ENCODE peak calls at places on chromosome 16, in seven cellular contexts. P is upper lobe of right lung, U is A549, T is brain microvascular endothelial cell, X is OCI-LY7, L is coronary artery, B is thoracic aorta. F is an unnamed sample.

GRCh38 chr16:26816266-26816665 is 250.5 kb upstream of the C16orf82 start:
- DNase-seq in P (no peak), U (no peak), T (no peak), X (no peak), L (peak; percentile 22), B (no peak), F (no peak)

GRCh38 chr16:11052080-11052808 is 107.9 kb downstream of the CLEC16A start:
- DNase-seq in P (peak; percentile 71), U (no peak), T (no peak), X (no peak), L (no peak), B (no peak), F (no peak)

GRCh38 chr16:64375386-64375980 is 746.4 kb downstream of the CDH11 start:
- DNase-seq in P (no peak), U (no peak), T (peak; percentile 24), X (no peak), L (no peak), B (no peak), F (no peak)

GRCh38 chr16:66070140-66070887 is 296.2 kb upstream of the CDH5 start:
- DNase-seq in P (peak; percentile 68), U (no peak), T (no peak), X (no peak), L (no peak), B (no peak), F (no peak)

GRCh38 chr16:85395207-85395912 is 217.8 kb upstream of the GSE1 start:
- DNase-seq in P (peak; percentile 78), U (peak; percentile 86), T (peak; percentile 95), X (no peak), L (peak; percentile 93), B (peak; percentile 85), F (peak; percentile 85)

GRCh38 chr16:15644306-15644961 is 1.5 kb upstream of the MARF1 start:
- DNase-seq in P (no peak), U (no peak), T (no peak), X (peak; percentile 18), L (no peak), B (no peak), F (no peak)

GRCh38 chr16:15993946-15994665 is 44.7 kb downstream of the ABCC1 start:
- DNase-seq in P (no peak), U (no peak), T (peak; percentile 65), X (no peak), L (no peak), B (peak; percentile 33), F (no peak)

GRCh38 chr16:54236761-54237160 is 49.8 kb downstream of the IRX3 start:
- DNase-seq in P (no peak), U (no peak), T (peak; percentile 38), X (no peak), L (no peak), B (no peak), F (no peak)

GRCh38 chr16:31875112-31875803 is 1.7 kb downstream of the ZNF267 start:
- DNase-seq in P (no peak), U (no peak), T (peak; percentile 32), X (peak; percentile 56), L (no peak), B (no peak), F (no peak)

GRCh38 chr16:67025151-67025550 is 3.8 kb upstream of the CBFB start:
- DNase-seq in P (peak; percentile 19), U (no peak), T (no peak), X (no peak), L (no peak), B (no peak), F (no peak)

GRCh38 chr16:5526826-5527225 is 429.2 kb upstream of the EEF2KMT start:
- DNase-seq in P (no peak), U (no peak), T (no peak), X (no peak), L (no peak), B (no peak), F (no peak)

GRCh38 chr16:66599726-66600125 is 4.8 kb upstream of the CMTM3 start:
- DNase-seq in P (no peak), U (no peak), T (no peak), X (no peak), L (no peak), B (no peak), F (no peak)

GRCh38 chr16:72689851-72690250 is 358.1 kb downstream of the ZFHX3 start:
- DNase-seq in P (no peak), U (no peak), T (no peak), X (no peak), L (no peak), B (no peak), F (no peak)

GRCh38 chr16:72066747-72067146 is 3.7 kb downstream of the HPR start:
- DNase-seq in P (no peak), U (peak; percentile 48), T (peak; percentile 6), X (peak; percentile 47), L (no peak), B (no peak), F (no peak)

GRCh38 chr16:50802000-50802399 is 60.1 kb downstream of the CYLD start:
- DNase-seq in P (no peak), U (no peak), T (peak; percentile 73), X (no peak), L (no peak), B (no peak), F (no peak)

GRCh38 chr16:24372824-24373223 is 116.7 kb downstream of the CACNG3 start:
- DNase-seq in P (no peak), U (no peak), T (no peak), X (no peak), L (no peak), B (no peak), F (no peak)

GRCh38 chr16:23081675-23082119 is 67.6 kb downstream of the USP31 start:
- DNase-seq in P (no peak), U (peak; percentile 23), T (peak; percentile 31), X (no peak), L (no peak), B (no peak), F (no peak)

GRCh38 chr16:48118841-48119240 is 37.0 kb downstream of the ABCC12 start:
- DNase-seq in P (no peak), U (no peak), T (no peak), X (no peak), L (no peak), B (no peak), F (no peak)

GRCh38 chr16:6643083-6643686 is 689.5 kb upstream of the RBFOX1 start:
- DNase-seq in P (no peak), U (peak; percentile 2), T (peak; percentile 69), X (peak; percentile 47), L (no peak), B (no peak), F (no peak)

GRCh38 chr16:68973611-68974120 is 130.3 kb downstream of the TANGO6 start:
- DNase-seq in P (no peak), U (no peak), T (no peak), X (no peak), L (no peak), B (no peak), F (no peak)

GRCh38 chr16:11972128-11972527 is 4.4 kb upstream of the SNX29 start:
- DNase-seq in P (no peak), U (no peak), T (no peak), X (no peak), L (no peak), B (no peak), F (no peak)

GRCh38 chr16:81900014-81900413 is 111.3 kb downstream of the SDR42E1 start:
- DNase-seq in P (no peak), U (no peak), T (no peak), X (no peak), L (no peak), B (no peak), F (no peak)
- H3K27ac ChIP-seq in P (no peak overlapping the region), U (no peak overlapping the region), T (no peak overlapping the region), X (no peak overlapping the region), L (no peak overlapping the region), B (no peak overlapping the region), F (no peak overlapping the region)

DNA sequence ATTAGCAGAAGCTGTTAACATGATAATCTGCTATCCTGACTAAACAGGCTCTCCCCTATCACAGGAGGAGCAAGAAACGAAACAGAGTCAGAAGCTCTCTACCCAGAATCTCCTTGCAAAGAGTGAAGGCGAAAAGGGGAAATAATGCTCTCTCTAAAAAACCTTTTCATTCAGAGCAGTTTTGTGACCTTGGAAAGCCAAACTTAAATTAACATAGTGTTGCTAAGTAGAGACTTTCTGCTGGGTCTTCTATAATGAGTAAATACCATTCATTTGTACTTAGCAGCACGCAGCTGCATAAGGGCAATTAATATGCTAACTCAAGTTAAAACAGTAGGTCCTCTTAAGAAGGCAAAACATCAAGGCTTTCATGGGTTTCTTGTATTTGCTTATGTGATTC is 101.7 kb upstream of the GPR139 start:
- DNase-seq in P (no peak), U (no peak), T (no peak), X (no peak), L (no peak), B (no peak), F (no peak)
- H3K4me3 ChIP-seq in P (no peak overlapping the region), U (no peak overlapping the region), T (no peak overlapping the region), X (no peak overlapping the region), L (no peak overlapping the region), B (no peak overlapping the region), F (no peak overlapping the region)

GRCh38 chr16:1175566-1176279 is 22.8 kb downstream of the CACNA1H start:
- DNase-seq in P (no peak), U (no peak), T (no peak), X (no peak), L (no peak), B (no peak), F (no peak)

GRCh38 chr16:1178295-1178910 is 25.5 kb downstream of the CACNA1H start:
- DNase-seq in P (no peak), U (no peak), T (no peak), X (no peak), L (no peak), B (no peak), F (no peak)

GRCh38 chr16:1177053-1177452 is 24.1 kb downstream of the CACNA1H start:
- DNase-seq in P (no peak), U (no peak), T (no peak), X (no peak), L (no peak), B (no peak), F (no peak)

GRCh38 chr16:1176280-1176897 is 23.5 kb downstream of the CACNA1H start:
- DNase-seq in P (no peak), U (no peak), T (no peak), X (no peak), L (no peak), B (no peak), F (no peak)

DNA sequence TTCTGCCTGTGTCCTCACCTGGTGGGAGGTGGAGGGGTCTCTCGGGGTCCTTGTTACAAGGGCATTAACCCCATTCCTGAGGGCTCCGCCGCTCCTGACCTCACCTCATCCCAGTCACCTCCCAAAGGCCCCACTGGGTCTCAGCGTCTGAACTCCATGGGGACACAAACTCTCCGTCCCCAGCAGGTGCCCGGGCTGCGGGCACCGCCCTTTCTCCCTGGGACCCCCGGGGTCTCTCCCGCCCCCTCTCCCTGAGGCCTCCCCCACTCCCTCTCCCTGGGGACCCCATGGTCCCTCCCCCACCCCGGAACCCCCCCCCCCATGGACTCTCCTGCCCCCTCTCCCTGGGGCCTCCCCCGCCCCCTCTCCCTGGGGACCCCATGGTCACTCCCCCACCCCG is 24.8 kb downstream of the CACNA1H start:
- DNase-seq in P (no peak), U (no peak), T (no peak), X (no peak), L (no peak), B (no peak), F (no peak)
- H3K27ac ChIP-seq in P (no peak overlapping the region), U (no peak overlapping the region), T (no peak overlapping the region), X (no peak overlapping the region), L (no peak overlapping the region), B (no peak overlapping the region), F (no peak overlapping the region)

DNA sequence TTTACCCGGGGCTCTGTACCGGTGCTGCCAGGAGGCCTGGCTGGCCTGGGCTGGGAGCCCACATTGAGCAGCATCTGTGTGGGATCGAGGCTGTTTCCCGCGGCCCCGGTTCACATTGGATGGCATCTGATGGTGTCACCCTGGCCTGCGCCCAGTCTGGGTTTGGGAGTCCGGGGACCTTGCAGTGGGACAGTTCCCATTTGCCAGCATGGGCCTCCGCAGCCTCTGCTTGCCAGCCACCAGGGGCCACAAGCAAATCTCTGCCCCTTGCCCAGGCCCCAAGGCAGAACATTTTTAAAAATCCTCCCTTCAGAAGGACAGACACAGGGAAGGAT is 64.5 kb downstream of the BANP start:
- DNase-seq in P (no peak), U (no peak), T (no peak), X (no peak), L (no peak), B (no peak), F (no peak)
- H3K4me3 ChIP-seq in P (no peak overlapping the region), U (no peak overlapping the region), T (no peak overlapping the region), X (no peak overlapping the region), L (no peak overlapping the region), B (no peak overlapping the region), F (no peak overlapping the region)

F was measured in suprapubic skin.